ENCODE peak calls at places on chromosomes 6 and 20, in six cellular contexts. I is testis, Z is heart left ventricle, C is HCT116, S is breast epithelium, M is ovary. V is an unnamed sample.

GRCh38 chr6:78523622-78524021 is 343.7 kb upstream of the IRAK1BP1 start:
- DNase-seq in I (no peak), Z (no peak), C (no peak), S (no peak), M (no peak), V (no peak)

GRCh38 chr6:105608711-105609374 is 206.0 kb upstream of the PREP start:
- DNase-seq in I (no peak), Z (no peak), C (no peak), S (no peak), M (no peak), V (no peak)

GRCh38 chr6:57141451-57142177 is 30.5 kb upstream of the BAG2 start:
- DNase-seq in I (no peak), Z (no peak), C (no peak), S (no peak), M (no peak), V (no peak)

GRCh38 chr6:159093608-159094443 is 49.0 kb upstream of the TAGAP start:
- DNase-seq in I (peak), Z (no peak), C (no peak), S (no peak), M (no peak), V (no peak)

GRCh38 chr20:31894980-31895675 is 24.7 kb downstream of the TTLL9 start:
- DNase-seq in I (peak), Z (peak), C (no peak), S (peak), M (no peak), V (no peak)

GRCh38 chr6:50047026-50047425 is 2.7 kb downstream of the DEFB112 start:
- DNase-seq in I (no peak), Z (no peak), C (no peak), S (no peak), M (no peak), V (no peak)

GRCh38 chr6:75065524-75065923 is 140.3 kb downstream of the COL12A1 start:
- DNase-seq in I (no peak), Z (no peak), C (peak), S (no peak), M (no peak), V (no peak)

GRCh38 chr6:136609878-136610706 is 59.9 kb upstream of the MAP7 start:
- DNase-seq in I (no peak), Z (no peak), C (peak), S (no peak), M (peak), V (no peak)

GRCh38 chr20:19589731-19590362 is 168.2 kb upstream of the RIN2 start:
- DNase-seq in I (no peak), Z (no peak), C (no peak), S (no peak), M (no peak), V (no peak)

GRCh38 chr6:90374201-90374600 is 77.6 kb upstream of the BACH2 start:
- DNase-seq in I (no peak), Z (no peak), C (no peak), S (no peak), M (no peak), V (no peak)

GRCh38 chr6:142008776-142009175 is 123.9 kb upstream of the GJE1 start:
- DNase-seq in I (no peak), Z (no peak), C (peak), S (no peak), M (no peak), V (no peak)

GRCh38 chr6:40131675-40132074 is 197.4 kb upstream of the MOCS1 start:
- DNase-seq in I (no peak), Z (no peak), C (no peak), S (no peak), M (no peak), V (no peak)

GRCh38 chr6:109595998-109596397 is 95.0 kb downstream of the AK9 start:
- DNase-seq in I (no peak), Z (no peak), C (peak), S (no peak), M (no peak), V (no peak)

GRCh38 chr6:65711531-65711930 is 4.5 kb upstream of the EYS start:
- DNase-seq in I (no peak), Z (no peak), C (no peak), S (no peak), M (no peak), V (no peak)

GRCh38 chr6:27893836-27894807 is 18.1 kb downstream of the OR2B2 start:
- DNase-seq in I (peak), Z (peak), C (peak), S (peak), M (peak), V (peak)

GRCh38 chr6:163533443-163533842 is 118.9 kb downstream of the QKI start:
- DNase-seq in I (no peak), Z (no peak), C (no peak), S (no peak), M (no peak), V (no peak)

DNA sequence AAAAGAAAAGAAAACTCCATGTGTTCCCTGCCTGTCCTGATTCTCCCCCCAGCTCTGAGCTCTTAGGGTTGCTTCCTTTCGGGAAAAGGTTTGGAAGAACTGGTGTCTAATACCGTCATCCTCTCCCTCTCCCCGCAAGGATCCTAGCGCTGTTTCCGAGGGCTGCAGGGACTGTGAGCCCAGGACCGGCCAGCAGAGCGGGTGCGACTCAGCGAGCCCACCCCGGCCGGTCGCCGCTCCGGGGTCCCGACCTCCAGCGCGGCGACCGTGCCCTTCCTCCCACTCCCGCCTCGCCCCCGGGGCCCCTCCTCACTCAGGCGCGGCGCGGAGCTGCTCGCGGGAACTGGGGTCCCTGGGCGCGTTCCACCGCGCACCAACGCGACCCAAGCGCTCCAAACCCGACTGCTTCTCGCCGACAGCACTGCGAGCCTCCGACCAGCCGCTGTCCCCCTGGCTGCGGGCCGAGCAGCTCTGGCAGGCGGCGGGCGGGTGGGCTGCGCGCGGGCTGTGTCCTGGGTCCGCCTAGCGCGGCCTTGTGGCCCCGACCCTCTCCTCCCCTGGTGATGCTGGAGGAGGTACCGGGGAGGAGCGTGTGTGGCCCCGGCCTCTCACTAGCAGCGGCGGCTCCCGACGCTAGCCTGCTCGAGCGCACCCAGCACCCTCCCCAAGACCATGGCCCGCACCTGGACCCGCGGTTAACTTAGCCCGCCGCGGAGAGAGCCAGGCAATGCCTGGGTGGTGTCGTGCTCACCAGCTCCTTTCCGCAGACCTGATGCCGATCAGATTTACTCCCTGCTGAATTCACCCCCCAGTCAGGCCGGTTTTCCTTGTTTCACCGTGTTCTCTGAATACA is at the start of gene PLA2G7:
- DNase-seq in I (peak), Z (peak), C (no peak), S (no peak), M (peak), V (peak)
- TF ChIP-seq POLR2A in I (no peak), Z (no peak), C (no peak), S (no peak), M (no peak), V (no peak)

DNA sequence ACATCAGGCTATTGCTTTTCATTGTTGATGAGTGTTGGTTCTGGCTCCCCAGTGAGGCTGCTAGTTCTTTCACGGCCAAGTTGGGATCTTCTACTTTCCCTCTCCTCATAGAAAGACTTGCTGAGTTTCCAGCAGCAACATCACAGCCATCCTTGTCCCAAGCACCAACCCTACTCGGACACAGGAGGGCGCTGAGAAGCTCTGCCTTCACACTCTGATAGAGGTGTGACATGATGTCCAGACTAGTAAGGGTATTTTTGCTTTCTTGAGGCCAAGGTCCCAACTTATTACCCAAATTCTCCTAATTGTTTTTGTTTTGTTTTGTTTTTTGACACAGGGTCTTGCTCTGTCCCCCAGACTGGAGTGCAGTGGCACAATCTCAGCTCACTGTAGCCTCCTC is 3.0 kb upstream of the GCM1 start:
- DNase-seq in I (no peak), Z (no peak), C (peak), S (no peak), M (no peak), V (no peak)
- TF ChIP-seq CTCF in I (no peak), Z (no peak), C (peak), S (no peak), M (no peak), V (no peak)

GRCh38 chr6:133724726-133725125 is 164.2 kb upstream of the TCF21 start:
- DNase-seq in I (no peak), Z (no peak), C (no peak), S (no peak), M (no peak), V (no peak)
- TF ChIP-seq POLR2A in I (no peak), Z (no peak), C (no peak), S (no peak), M (no peak), V (no peak)

GRCh38 chr6:35521235-35521634 is 8.5 kb upstream of the TULP1 start:
- DNase-seq in I (no peak), Z (no peak), C (no peak), S (no peak), M (no peak), V (no peak)
- TF ChIP-seq CTCF in I (no peak), Z (no peak), C (no peak), S (no peak), M (no peak), V (no peak)

GRCh38 chr6:113856571-113857564 is at the start of gene MARCKS:
- DNase-seq in I (peak), Z (peak), C (peak), S (peak), M (peak), V (peak)
- TF ChIP-seq POLR2A in I (no peak), Z (peak), C (peak), S (peak), M (peak), V (peak)

GRCh38 chr6:35391240-35391968 is 49.0 kb downstream of the PPARD start:
- DNase-seq in I (no peak), Z (no peak), C (peak), S (no peak), M (no peak), V (no peak)
- TF ChIP-seq CTCF in I (no peak), Z (no peak), C (no peak), S (no peak), M (no peak), V (no peak)

GRCh38 chr6:34247481-34248197 is 1.2 kb downstream of the SMIM29 start:
- DNase-seq in I (no peak), Z (no peak), C (no peak), S (no peak), M (no peak), V (peak)

GRCh38 chr6:34248198-34248726 is 544 bp downstream of the SMIM29 start:
- DNase-seq in I (peak), Z (peak), C (no peak), S (no peak), M (peak), V (peak)

GRCh38 chr6:34246249-34246562 is 2.6 kb downstream of the SMIM29 start:
- DNase-seq in I (no peak), Z (no peak), C (no peak), S (no peak), M (no peak), V (no peak)

GRCh38 chr6:34248727-34249468 is at the start of gene SMIM29:
- DNase-seq in I (peak), Z (peak), C (peak), S (peak), M (peak), V (peak)

DNA sequence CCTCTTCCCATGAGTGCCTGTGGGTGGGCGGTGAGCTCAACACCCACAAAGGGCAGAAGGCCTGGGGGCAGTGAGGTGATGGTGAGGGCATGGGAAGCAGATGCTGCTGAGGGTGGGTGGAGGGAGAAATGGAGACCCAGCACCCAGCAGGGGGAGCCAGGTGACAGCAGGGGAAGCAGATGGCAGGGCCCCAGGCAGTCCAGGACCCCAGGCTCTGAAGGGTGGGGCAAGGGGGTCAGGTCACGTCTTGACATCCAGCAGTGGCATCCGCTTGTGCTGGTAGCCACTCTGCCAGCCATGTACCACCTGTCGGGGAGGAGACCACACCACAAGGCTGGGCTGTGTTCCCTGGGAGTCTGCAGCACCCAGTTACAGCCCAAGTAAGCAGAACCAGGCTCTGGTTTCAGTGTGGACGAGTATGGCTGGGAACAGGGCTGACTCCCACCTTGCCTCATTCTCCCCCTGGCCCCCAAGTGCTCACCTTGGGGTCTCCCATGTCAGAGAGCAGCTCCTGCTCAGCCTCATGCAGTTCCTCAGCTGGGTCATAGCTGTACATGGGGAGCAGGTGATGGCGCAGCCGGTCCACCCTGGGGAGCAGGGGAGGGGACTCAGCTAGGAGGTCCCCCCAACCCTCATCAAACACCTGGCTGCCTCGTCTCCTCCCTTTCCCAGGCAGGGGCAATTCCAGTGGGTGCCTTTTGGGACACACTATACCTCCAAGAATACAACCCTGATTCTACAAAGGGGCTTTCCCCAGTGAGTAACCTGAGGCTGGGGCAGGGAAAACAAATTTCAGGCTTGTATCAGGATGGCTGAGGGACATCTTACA is 2.0 kb downstream of the SMIM29 start:
- DNase-seq in I (no peak), Z (peak), C (no peak), S (no peak), M (peak), V (peak)
- TF ChIP-seq POLR2A in I (no peak), Z (no peak), C (no peak), S (no peak), M (no peak), V (no peak)

DNA sequence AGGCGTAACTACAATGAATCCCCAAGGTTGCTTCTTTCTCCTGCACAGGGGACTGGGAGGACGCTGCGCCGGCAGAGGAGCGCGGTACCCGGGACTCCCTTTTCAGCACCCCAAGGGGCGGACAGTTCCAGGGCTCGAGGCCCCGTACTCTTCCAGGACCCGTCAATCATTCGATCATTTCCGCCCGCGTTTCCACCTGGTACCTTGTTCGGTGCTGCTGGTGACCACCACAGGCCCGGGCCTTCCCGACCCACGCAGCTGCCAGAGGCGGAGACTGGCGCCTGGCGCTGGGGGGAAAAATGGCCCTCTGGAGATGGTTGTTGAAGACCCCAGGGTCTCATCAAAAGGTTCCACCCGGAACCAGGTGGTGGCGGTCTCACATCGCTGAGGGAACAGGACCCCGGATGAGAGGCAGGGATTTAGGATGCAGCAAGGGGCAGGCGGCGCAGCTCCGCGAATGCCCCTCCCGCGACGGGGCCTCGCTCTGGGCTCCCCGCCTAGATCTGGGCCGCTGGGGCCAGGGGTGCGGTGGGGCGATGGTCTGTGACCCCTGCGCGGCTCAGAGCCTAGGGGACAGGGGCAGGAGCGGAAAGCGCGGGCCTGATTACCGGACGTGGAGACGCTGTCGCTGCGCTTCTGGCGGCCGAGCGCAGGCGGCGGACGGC is 744 bp downstream of the VSX1 start:
- DNase-seq in I (peak), Z (no peak), C (no peak), S (no peak), M (peak), V (peak)
- TF ChIP-seq CTCF in I (no peak), Z (no peak), C (no peak), S (no peak), M (no peak), V (no peak)

DNA sequence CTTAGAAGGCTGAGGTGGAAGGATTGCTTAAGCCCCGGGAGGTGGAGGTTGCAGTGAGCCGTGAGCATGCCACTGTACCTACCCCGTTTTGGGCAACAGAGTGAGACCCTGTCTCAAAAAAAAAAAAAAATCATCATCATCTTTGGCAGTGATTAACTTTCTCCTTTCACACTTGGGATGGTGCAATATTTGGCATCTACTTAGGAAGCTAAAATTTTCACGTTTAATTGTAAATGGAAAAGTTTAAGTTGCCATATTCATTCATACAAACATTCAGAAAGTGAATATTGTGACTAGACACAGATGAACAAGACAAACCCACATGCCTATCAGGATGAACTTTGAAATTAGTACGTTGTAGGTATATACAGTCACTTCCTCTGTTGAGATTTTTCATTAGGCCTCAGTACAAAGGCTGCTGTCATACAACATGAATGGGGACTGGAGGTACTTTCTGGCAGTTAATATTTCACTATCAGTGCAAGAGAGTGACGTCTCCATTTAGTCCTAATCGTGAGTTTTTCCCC is 10.3 kb downstream of the TOP1 start:
- DNase-seq in I (no peak), Z (no peak), C (no peak), S (no peak), M (no peak), V (no peak)
- TF ChIP-seq POLR2A in I (no peak), Z (no peak), C (no peak), S (no peak), M (no peak), V (no peak)

GRCh38 chr6:122184260-122184934 is 215.1 kb upstream of the HSF2 start:
- DNase-seq in I (no peak), Z (no peak), C (peak), S (no peak), M (no peak), V (no peak)
- TF ChIP-seq CTCF in I (no peak), Z (peak), C (peak), S (peak), M (peak), V (no peak)